ENCODE peak calls at places on chromosomes 11 and 22, in seven cellular contexts. I is mammary epithelial cell, C is spleen, L is A549, P is endothelial cell, E is BE2C, T is breast epithelium. W is an unnamed sample.

GRCh38 chr11:11534981-11535380 is 86.8 kb downstream of the GALNT18 start:
- DNase-seq in E (peak), L (no peak), I (no peak), T (no peak), C (no peak), P (no peak), W (no peak)

GRCh38 chr22:38953577-38954413 is 3.6 kb upstream of the APOBEC3A start:
- DNase-seq in E (no peak), C (peak), L (peak), T (no peak), P (no peak), I (peak), W (peak)

GRCh38 chr11:877565-877964 is 33.0 kb downstream of the CHID1 start:
- DNase-seq in L (peak), T (no peak), P (no peak), E (peak), C (no peak), I (no peak), W (peak)

GRCh38 chr11:69439651-69440464 is 41.6 kb upstream of the LINC01488 start:
- DNase-seq in I (no peak), L (no peak), C (peak), T (no peak), E (no peak), P (no peak), W (no peak)

GRCh38 chr11:10777806-10778205 is 26.8 kb downstream of the CTR9 start:
- DNase-seq in L (no peak), P (no peak), T (no peak), I (no peak), E (no peak), C (no peak), W (no peak)

GRCh38 chr11:114033572-114033971 is 25.9 kb upstream of the ZBTB16 start:
- DNase-seq in I (no peak), E (no peak), P (no peak), T (no peak), C (no peak), L (no peak), W (no peak)

GRCh38 chr11:2975594-2975993 is 16.5 kb downstream of the NAP1L4 start:
- DNase-seq in I (no peak), E (peak), P (no peak), L (peak), C (no peak), T (no peak), W (peak)

GRCh38 chr22:17898375-17898774 is 124.1 kb upstream of the BID start:
- DNase-seq in T (no peak), E (no peak), C (no peak), I (no peak), P (no peak), L (no peak), W (no peak)

GRCh38 chr11:8167796-8168195 is 1.0 kb downstream of the RIC3 start:
- DNase-seq in L (no peak), T (no peak), I (peak), P (no peak), C (no peak), E (no peak), W (no peak)

GRCh38 chr11:11774928-11775327 is 66.8 kb upstream of the USP47 start:
- DNase-seq in L (no peak), P (no peak), C (no peak), T (no peak), E (no peak), I (no peak), W (no peak)

GRCh38 chr11:46526489-46527215 is 67.2 kb downstream of the AMBRA1 start:
- DNase-seq in T (no peak), L (no peak), E (no peak), I (peak), C (no peak), P (no peak), W (no peak)

GRCh38 chr11:74138572-74138971 is 32.2 kb downstream of the C2CD3 start:
- DNase-seq in L (peak), I (peak), T (no peak), C (no peak), P (no peak), E (no peak), W (no peak)

GRCh38 chr11:61713464-61713863 is 33.3 kb downstream of the DAGLA start:
- DNase-seq in I (no peak), P (no peak), C (no peak), T (no peak), L (no peak), E (no peak), W (no peak)

GRCh38 chr11:61711493-61711892 is 31.3 kb downstream of the DAGLA start:
- DNase-seq in L (no peak), T (no peak), I (no peak), C (no peak), E (peak), P (no peak), W (no peak)

GRCh38 chr11:61711037-61711436 is 30.8 kb downstream of the DAGLA start:
- DNase-seq in C (no peak), L (no peak), E (no peak), P (no peak), T (no peak), I (no peak), W (no peak)

GRCh38 chr11:61712911-61713310 is 32.7 kb downstream of the DAGLA start:
- DNase-seq in L (no peak), E (no peak), T (no peak), I (no peak), P (no peak), C (no peak), W (no peak)

GRCh38 chr11:61712301-61712700 is 32.1 kb downstream of the DAGLA start:
- DNase-seq in E (no peak), T (no peak), C (no peak), P (no peak), I (no peak), L (no peak), W (no peak)
- TF ChIP-seq CTCF in E (no peak), T (no peak), C (no peak), P (no peak), I (no peak), L (no peak), W (no peak)

GRCh38 chr11:78583889-78584288 is 9.2 kb upstream of the NARS2 start:
- DNase-seq in E (no peak), T (no peak), L (no peak), C (no peak), I (no peak), P (no peak), W (no peak)

GRCh38 chr11:78588517-78588916 is 13.9 kb upstream of the NARS2 start:
- DNase-seq in L (no peak), E (no peak), C (no peak), P (no peak), I (no peak), T (no peak), W (no peak)

GRCh38 chr11:78587446-78587845 is 12.8 kb upstream of the NARS2 start:
- DNase-seq in L (no peak), I (no peak), T (no peak), P (no peak), C (no peak), E (no peak), W (no peak)

GRCh38 chr11:78586452-78587046 is 11.9 kb upstream of the NARS2 start:
- DNase-seq in I (no peak), L (peak), E (no peak), P (no peak), C (no peak), T (no peak), W (no peak)
- TF ChIP-seq CTCF in I (peak), L (peak), E (peak), P (peak), C (peak), T (no peak), W (peak)

GRCh38 chr11:107609384-107610218 is 18.7 kb downstream of the ELMOD1 start:
- DNase-seq in L (no peak), C (no peak), I (no peak), E (no peak), T (no peak), P (no peak), W (no peak)

GRCh38 chr11:107608809-107609208 is 17.9 kb downstream of the ELMOD1 start:
- DNase-seq in I (no peak), T (no peak), P (no peak), E (no peak), L (no peak), C (no peak), W (no peak)

GRCh38 chr11:107606122-107606521 is 15.2 kb downstream of the ELMOD1 start:
- DNase-seq in T (no peak), C (no peak), L (no peak), P (no peak), I (no peak), E (no peak), W (no peak)
- TF ChIP-seq CTCF in T (no peak), C (no peak), L (no peak), P (no peak), I (peak), E (peak), W (no peak)

DNA sequence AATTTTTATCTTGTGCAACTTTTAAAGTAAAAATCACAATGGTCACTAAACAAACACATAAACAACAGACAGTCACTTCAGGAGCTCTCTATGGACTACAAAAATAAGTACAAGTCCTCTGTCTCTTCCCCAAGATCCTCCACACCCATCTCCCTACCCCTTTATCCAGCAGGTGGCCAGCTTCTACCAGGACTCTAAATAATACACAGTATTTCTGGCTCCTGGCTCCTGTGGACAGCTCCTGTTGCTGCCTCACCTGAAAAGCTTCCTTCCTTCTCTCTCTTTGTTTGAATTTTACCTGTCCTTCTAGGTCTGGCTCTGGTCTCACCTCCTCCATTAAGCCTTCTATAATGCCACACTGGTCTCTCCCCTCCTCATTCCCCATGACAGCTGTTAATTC is 86.1 kb downstream of the CLPB start:
- DNase-seq in L (no peak), T (no peak), C (no peak), P (no peak), E (no peak), I (no peak), W (no peak)
- TF ChIP-seq CTCF in L (no peak), T (no peak), C (no peak), P (no peak), E (peak), I (peak), W (no peak)

GRCh38 chr22:21012446-21013407 is 2.2 kb upstream of the P2RX6 start:
- DNase-seq in I (no peak), C (peak), P (no peak), T (no peak), L (no peak), E (peak), W (no peak)

GRCh38 chr22:21009638-21010425 is 5.1 kb upstream of the P2RX6 start:
- DNase-seq in P (peak), I (peak), T (no peak), E (no peak), L (peak), C (no peak), W (no peak)

GRCh38 chr22:21013742-21014201 is 1.2 kb upstream of the P2RX6 start:
- DNase-seq in P (no peak), C (no peak), L (no peak), I (no peak), T (no peak), E (no peak), W (no peak)

GRCh38 chr22:21014202-21015050 is 539 bp upstream of the P2RX6 start:
- DNase-seq in E (peak), T (no peak), L (peak), P (peak), C (peak), I (peak), W (peak)

GRCh38 chr22:21010426-21011113 is 4.4 kb upstream of the P2RX6 start:
- DNase-seq in P (no peak), I (no peak), C (no peak), L (no peak), E (no peak), T (no peak), W (no peak)
- TF ChIP-seq CTCF in P (no peak), I (no peak), C (no peak), L (no peak), E (no peak), T (no peak), W (no peak)

W was measured in HL-60.